ENCODE peak calls at places on chromosomes 13 and 19, in six cellular contexts. U is HepG2, C is GM12891, M is K562, Q is H1, J is GM12878. R is an unnamed sample.

GRCh38 chr13:48078251-48078656 is 16.6 kb downstream of the MED4 start:
- DNase-seq in U (peak; percentile 42), C (peak; percentile 32), M (no peak), Q (no peak), J (peak; percentile 68), R (peak; percentile 33)

GRCh38 chr19:5950744-5951143 is 27.2 kb downstream of the RANBP3 start:
- DNase-seq in U (no peak), C (no peak), M (no peak), Q (no peak), J (no peak), R (no peak)

GRCh38 chr19:42573642-42574041 is 21.1 kb downstream of the CEACAM8 start:
- DNase-seq in U (no peak), C (no peak), M (no peak), Q (no peak), J (no peak), R (no peak)

GRCh38 chr13:30337061-30337601 is 29.8 kb upstream of the KATNAL1 start:
- DNase-seq in U (no peak), C (no peak), M (peak; percentile 21), Q (no peak), J (no peak), R (no peak)

GRCh38 chr13:31538067-31539042 is 201.0 kb upstream of the RXFP2 start:
- DNase-seq in U (peak; percentile 16), C (no peak), M (peak; percentile 14), Q (no peak), J (no peak), R (no peak)

GRCh38 chr13:31896427-31896826 is 135.1 kb upstream of the FRY start:
- DNase-seq in U (no peak), C (no peak), M (no peak), Q (no peak), J (no peak), R (no peak)

GRCh38 chr19:6269101-6269886 is 10.5 kb downstream of the MLLT1 start:
- DNase-seq in U (no peak), C (no peak), M (no peak), Q (no peak), J (no peak), R (no peak)

GRCh38 chr13:110546933-110547332 is 14.6 kb downstream of the RAB20 start:
- DNase-seq in U (peak; percentile 80), C (no peak), M (no peak), Q (no peak), J (no peak), R (no peak)

GRCh38 chr19:28358604-28359003 is 854.3 kb downstream of the UQCRFS1 start:
- DNase-seq in U (no peak), C (no peak), M (no peak), Q (no peak), J (no peak), R (no peak)

GRCh38 chr19:18239303-18239702 is 13.1 kb upstream of the PDE4C start:
- DNase-seq in U (no peak), C (no peak), M (no peak), Q (peak; percentile 74), J (no peak), R (no peak)

GRCh38 chr13:40096357-40096911 is 441.0 kb downstream of the COG6 start:
- DNase-seq in U (no peak), C (no peak), M (no peak), Q (no peak), J (no peak), R (no peak)

GRCh38 chr19:3968556-3969434 is 2.1 kb downstream of the DAPK3 start:
- DNase-seq in U (peak; percentile 98), C (no peak), M (peak; percentile 48), Q (peak; percentile 84), J (no peak), R (no peak)

GRCh38 chr19:33502521-33502920 is 19.1 kb downstream of the PEPD start:
- DNase-seq in U (no peak), C (no peak), M (no peak), Q (no peak), J (no peak), R (no peak)

GRCh38 chr13:51097353-51098043 is 13.6 kb downstream of the C13orf42 start:
- DNase-seq in U (no peak), C (no peak), M (no peak), Q (peak; percentile 41), J (no peak), R (no peak)

GRCh38 chr19:5326545-5326944 is 14.1 kb downstream of the PTPRS start:
- DNase-seq in U (no peak), C (no peak), M (no peak), Q (no peak), J (no peak), R (no peak)

GRCh38 chr13:31797154-31797775 is 57.9 kb downstream of the RXFP2 start:
- DNase-seq in U (peak; percentile 3), C (no peak), M (peak; percentile 3), Q (no peak), J (no peak), R (no peak)

GRCh38 chr19:30008169-30008568 is 66.1 kb downstream of the URI1 start:
- DNase-seq in U (no peak), C (no peak), M (no peak), Q (no peak), J (no peak), R (no peak)

GRCh38 chr19:18292810-18293641 is 11.6 kb upstream of the JUND start:
- DNase-seq in U (peak; percentile 75), C (no peak), M (peak; percentile 91), Q (peak; percentile 94), J (no peak), R (no peak)

GRCh38 chr13:112131081-112131739 is 64.3 kb downstream of the SOX1 start:
- DNase-seq in U (no peak), C (no peak), M (no peak), Q (no peak), J (no peak), R (no peak)

GRCh38 chr19:7533281-7533819 is 2.2 kb upstream of the PNPLA6 start:
- DNase-seq in U (no peak), C (no peak), M (no peak), Q (peak; percentile 71), J (no peak), R (no peak)

GRCh38 chr19:10699650-10700335 is 1.4 kb upstream of the QTRT1 start:
- DNase-seq in U (peak; percentile 35), C (no peak), M (peak; percentile 54), Q (peak; percentile 77), J (peak; percentile 35), R (no peak)
- TF ChIP-seq TAF1 in U (no peak), C (no peak), M (no peak), Q (no peak), J (no peak), R (no peak)

GRCh38 chr13:75803982-75804381 is 167.9 kb downstream of the LMO7 start:
- DNase-seq in U (no peak), C (no peak), M (no peak), Q (no peak), J (no peak), R (no peak)

GRCh38 chr13:75801388-75801787 is 165.3 kb downstream of the LMO7 start:
- DNase-seq in U (no peak), C (no peak), M (no peak), Q (no peak), J (no peak), R (no peak)

GRCh38 chr13:75800545-75800944 is 164.4 kb downstream of the LMO7 start:
- DNase-seq in U (no peak), C (no peak), M (no peak), Q (peak; percentile 37), J (no peak), R (no peak)

GRCh38 chr13:75802161-75802560 is 166.0 kb downstream of the LMO7 start:
- DNase-seq in U (no peak), C (no peak), M (no peak), Q (no peak), J (no peak), R (no peak)

DNA sequence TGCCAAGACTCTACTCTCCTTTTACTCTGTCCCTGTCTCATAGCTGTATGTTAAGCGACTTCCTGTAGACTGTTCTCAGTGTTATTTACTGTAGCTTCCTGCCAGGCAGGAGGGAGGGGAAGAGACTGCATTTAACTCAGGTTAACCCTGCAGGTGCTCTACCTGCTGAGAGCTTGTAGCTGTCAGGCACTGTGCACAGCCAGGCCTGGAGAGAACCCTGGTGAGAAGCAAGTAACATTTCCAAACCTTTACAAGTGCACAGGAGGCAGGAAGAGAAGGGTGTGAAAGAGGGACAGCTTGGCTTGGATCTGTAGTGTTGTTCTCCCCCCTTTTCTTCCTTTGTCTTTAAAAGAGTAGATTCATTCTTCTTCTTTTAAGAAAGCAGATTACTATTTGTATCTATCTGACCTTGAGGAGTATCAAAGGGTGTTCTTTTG is 167.1 kb downstream of the LMO7 start:
- DNase-seq in U (no peak), C (no peak), M (no peak), Q (peak; percentile 60), J (no peak), R (no peak)
- TF ChIP-seq POLR2A in U (no peak), C (no peak), M (no peak), Q (no peak), J (no peak), R (no peak)

DNA sequence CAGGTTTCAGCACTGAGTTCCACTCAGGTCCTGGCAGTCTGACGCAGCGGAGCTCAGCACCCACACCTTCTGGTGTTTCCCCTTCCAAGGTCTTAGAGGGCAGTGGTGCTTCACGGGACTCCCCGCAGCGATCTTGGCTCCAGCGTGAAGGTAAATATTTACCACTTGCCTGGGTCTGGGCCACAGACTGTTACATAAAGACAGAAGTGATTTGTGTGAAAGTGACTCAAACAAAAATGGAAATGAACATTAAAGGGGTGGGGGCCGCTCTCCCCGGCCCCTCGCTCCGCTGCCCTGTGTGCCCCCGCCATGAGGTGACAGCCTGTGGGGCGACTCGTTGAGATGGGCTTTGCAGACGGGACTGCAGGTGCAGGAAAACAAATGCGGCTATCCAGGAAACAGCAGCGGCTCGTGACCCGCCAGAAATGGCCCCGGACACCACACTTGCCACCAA is 55.0 kb downstream of the GGACT start:
- DNase-seq in U (peak; percentile 31), C (no peak), M (no peak), Q (peak; percentile 45), J (no peak), R (no peak)
- TF ChIP-seq TAF1 in U (no peak), C (no peak), M (no peak), Q (no peak), J (no peak), R (no peak)

DNA sequence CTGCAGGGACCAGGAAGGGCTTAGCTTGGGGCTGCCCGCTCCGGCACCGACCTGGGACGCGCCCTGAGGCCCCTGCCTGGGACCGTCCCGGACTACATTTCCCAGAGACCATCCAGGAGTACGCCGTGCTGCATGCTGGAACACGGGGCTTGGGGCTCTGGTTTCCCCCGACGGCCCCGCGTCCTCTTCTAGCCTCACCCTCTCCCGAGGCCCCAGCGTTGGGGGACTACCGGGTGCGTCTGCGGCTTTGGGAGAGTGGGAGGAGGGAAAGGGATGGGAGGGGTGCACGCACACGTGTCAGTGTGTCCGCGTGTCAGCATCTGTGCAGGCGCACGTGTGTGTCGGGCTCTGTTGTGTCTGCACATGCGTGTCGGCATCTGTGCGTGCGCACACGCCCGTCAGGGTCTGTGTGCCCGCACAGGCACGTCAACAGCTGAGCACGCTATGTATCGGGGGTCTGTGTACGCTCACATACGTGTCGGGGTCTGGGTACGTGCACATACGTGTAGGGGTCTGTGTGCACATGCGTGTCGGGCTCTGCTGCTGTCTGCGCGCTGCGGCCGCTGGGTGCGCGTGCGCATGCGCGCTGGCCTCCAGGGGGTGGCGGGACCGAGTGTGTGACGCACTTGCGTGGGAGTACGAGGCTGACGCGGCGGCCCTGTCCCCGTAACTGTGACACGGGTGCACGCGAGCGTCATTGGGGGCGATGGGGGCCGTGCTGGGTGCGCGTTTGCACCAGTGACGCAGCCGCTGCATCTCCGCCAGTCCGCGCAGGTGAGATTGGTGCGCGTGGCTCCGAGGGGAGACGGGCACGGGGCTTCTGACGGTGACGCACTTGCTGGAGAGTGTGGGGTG is at the start of gene ZNF331:
- DNase-seq in U (peak; percentile 39), C (peak; percentile 67), M (no peak), Q (peak; percentile 81), J (peak; percentile 63), R (peak; percentile 65)
- TF ChIP-seq POLR2A in U (peak; percentile 66), C (no peak), M (no peak), Q (no peak), J (peak; percentile 82), R (peak; percentile 59)

R was measured in GM12892.